ENCODE peak calls at places on chromosomes 7 and 10, in four cellular contexts. L, V, H and U are unnamed samples.

GRCh38 chr10:24556746-24557742 is 166.6 kb downstream of the ARHGAP21 start:
- DNase-seq in L (no peak), V (peak; percentile 43), H (peak; percentile 50), U (peak; percentile 44)

GRCh38 chr7:30347226-30348082 is 63.1 kb downstream of the ZNRF2 start:
- DNase-seq in L (no peak), V (no peak), H (no peak), U (no peak)

GRCh38 chr10:92750788-92751533 is 61.2 kb downstream of the HHEX start:
- DNase-seq in L (no peak), V (no peak), H (no peak), U (no peak)

GRCh38 chr10:43188702-43189101 is 50.5 kb downstream of the CSGALNACT2 start:
- DNase-seq in L (no peak), V (no peak), H (no peak), U (no peak)

GRCh38 chr10:104591451-104591850 is 49.6 kb upstream of the SORCS3 start:
- DNase-seq in L (no peak), V (no peak), H (no peak), U (no peak)

GRCh38 chr10:46223064-46223480 is 63.7 kb upstream of the ANTXRL start:
- DNase-seq in L (no peak), V (no peak), H (peak; percentile 47), U (no peak)

GRCh38 chr7:149824301-149824741 is 13.9 kb upstream of the ZNF862 start:
- DNase-seq in L (no peak), V (no peak), H (no peak), U (no peak)

GRCh38 chr7:101169838-101170531 is 4.6 kb upstream of the VGF start:
- DNase-seq in L (peak; percentile 86), V (peak; percentile 31), H (peak; percentile 79), U (peak; percentile 63)

GRCh38 chr7:86282014-86282682 is 361.6 kb upstream of the GRM3 start:
- DNase-seq in L (peak; percentile 20), V (no peak), H (no peak), U (no peak)

GRCh38 chr10:13990392-13990805 is 340.3 kb downstream of the FRMD4A start:
- DNase-seq in L (no peak), V (no peak), H (no peak), U (no peak)

GRCh38 chr7:50197547-50197946 is 104.5 kb upstream of the ZPBP start:
- DNase-seq in L (peak; percentile 50), V (peak; percentile 58), H (peak; percentile 93), U (no peak)

GRCh38 chr7:26513948-26514347 is 222.3 kb downstream of the SNX10 start:
- DNase-seq in L (no peak), V (no peak), H (no peak), U (no peak)

GRCh38 chr7:3194501-3195141 is 106.4 kb upstream of the SDK1 start:
- DNase-seq in L (peak; percentile 67), V (peak; percentile 97), H (no peak), U (peak; percentile 86)

GRCh38 chr10:130078120-130078519 is 32.5 kb downstream of the C10orf143 start:
- DNase-seq in L (no peak), V (no peak), H (no peak), U (no peak)

GRCh38 chr10:130072247-130072646 is 38.4 kb downstream of the C10orf143 start:
- DNase-seq in L (no peak), V (no peak), H (no peak), U (no peak)

GRCh38 chr10:130076681-130077080 is 33.9 kb downstream of the C10orf143 start:
- DNase-seq in L (no peak), V (no peak), H (no peak), U (no peak)

GRCh38 chr10:130073912-130074311 is 36.7 kb downstream of the C10orf143 start:
- DNase-seq in L (no peak), V (no peak), H (no peak), U (no peak)

DNA sequence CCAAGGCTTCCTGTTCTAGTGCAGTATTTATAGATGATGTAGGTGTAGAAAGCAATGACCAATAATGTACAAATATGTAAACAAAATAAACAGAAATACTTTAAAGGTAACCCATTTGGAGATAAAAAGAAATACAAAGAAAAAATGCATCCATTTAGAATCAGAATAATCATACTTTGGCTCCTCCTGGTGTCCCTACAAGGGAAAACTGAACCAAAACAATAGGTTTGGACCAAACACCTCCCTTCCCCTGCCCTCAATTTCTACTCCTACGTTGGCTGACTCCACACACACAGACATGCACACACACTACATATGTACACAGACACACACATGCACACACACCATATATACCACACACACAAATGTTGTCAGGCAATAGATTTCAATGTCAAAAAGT is 36.0 kb downstream of the C10orf143 start:
- DNase-seq in L (no peak), V (no peak), H (no peak), U (no peak)
- TF ChIP-seq HMGXB4 in L (no peak), V (no peak), H (no peak), U (no peak)

GRCh38 chr7:132443776-132444520 is 132.3 kb downstream of the PLXNA4 start:
- DNase-seq in L (peak; percentile 32), V (no peak), H (no peak), U (no peak)
- TF ChIP-seq CTCF in L (peak; percentile 14), V (no peak), H (no peak), U (no peak)

GRCh38 chr10:62639139-62639538 is 165.4 kb upstream of the ADO start:
- DNase-seq in L (no peak), V (no peak), H (no peak), U (no peak)

GRCh38 chr10:62636825-62637248 is 167.7 kb upstream of the ADO start:
- DNase-seq in L (no peak), V (no peak), H (no peak), U (no peak)

GRCh38 chr10:62638062-62638477 is 166.4 kb upstream of the ADO start:
- DNase-seq in L (no peak), V (no peak), H (no peak), U (no peak)

GRCh38 chr10:62635127-62635526 is 169.4 kb upstream of the ADO start:
- DNase-seq in L (no peak), V (no peak), H (no peak), U (no peak)

DNA sequence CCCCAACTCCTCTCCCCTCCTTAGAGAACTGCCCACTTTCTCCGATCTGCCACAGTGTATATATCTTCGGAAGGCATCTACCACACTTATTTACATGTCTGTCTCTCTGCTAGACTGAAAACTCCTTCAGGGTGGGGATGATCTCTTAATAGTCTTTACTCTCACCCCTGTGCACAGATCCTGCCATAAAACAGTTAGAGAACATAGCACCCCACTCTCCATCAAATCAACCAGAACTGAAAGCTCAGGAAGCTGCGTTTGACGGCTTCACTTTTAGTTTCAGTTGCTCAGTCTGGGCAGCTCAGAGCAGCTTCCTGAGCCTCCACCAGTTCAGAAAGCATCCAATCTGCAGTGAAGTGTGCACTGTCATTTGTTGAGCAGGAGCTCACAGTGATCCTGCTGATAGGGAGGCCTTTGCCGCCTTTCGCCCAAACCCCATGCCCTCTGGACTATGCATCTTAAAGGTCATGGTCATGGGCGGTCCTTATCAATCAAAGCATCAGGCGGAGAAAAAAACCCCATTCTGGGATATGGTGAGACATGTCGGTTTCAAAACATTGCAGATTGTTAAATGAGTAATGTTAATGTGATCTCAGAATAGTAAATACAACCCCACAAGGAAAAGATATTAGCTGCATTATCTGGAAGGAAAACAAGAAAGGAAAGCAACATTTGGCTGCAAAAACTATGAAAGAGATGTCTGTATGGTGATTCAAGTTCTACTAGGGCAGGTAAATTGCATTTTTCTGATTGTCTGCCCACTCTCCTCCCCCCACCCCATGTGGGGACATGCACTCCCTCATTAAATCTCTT is 167.1 kb upstream of the ADO start:
- DNase-seq in L (no peak), V (peak; percentile 7), H (no peak), U (no peak)
- TF ChIP-seq HMGXB4 in L (no peak), V (no peak), H (no peak), U (no peak)

GRCh38 chr10:122139226-122139625 is 131.9 kb upstream of the BTBD16 start:
- DNase-seq in L (no peak), V (no peak), H (no peak), U (no peak)
- TF ChIP-seq CTCF in L (no peak), V (no peak), H (no peak), U (no peak)

GRCh38 chr10:47406870-47407648 is 23.0 kb upstream of the ZNF488 start:
- DNase-seq in L (no peak), V (peak; percentile 80), H (peak; percentile 86), U (peak; percentile 82)
- TF ChIP-seq HMGXB4 in L (no peak), V (no peak), H (no peak), U (no peak)

DNA sequence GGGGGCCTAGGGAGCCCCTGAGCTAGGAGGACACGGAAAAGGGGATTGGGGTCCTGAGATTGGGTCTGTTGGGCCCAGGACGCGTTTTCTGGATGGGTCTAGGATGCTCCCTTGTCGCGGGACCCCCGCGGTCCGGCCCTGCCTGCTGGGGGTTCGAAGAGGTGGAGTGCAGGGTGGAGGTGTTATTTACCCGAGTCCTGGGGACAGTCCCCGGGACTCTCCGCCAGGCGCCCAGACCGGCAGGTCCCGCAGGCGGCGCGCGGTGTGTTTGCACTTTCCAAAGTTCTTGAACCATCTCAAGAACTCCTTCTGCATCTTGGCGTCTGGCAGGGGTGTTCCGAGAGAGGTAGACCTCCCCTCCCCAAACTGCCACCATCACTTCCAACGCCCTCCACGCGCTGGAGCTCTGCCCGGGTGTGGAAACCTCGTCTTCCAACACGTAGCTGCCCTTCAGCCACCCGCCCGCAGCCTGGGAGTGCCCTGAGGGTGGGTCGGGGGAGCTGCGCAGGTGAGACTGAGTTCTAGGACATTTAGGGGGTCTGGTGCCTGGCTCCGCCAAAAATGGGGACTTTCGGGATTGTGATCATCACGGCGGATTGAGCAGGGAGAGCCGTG is 569 bp downstream of the CAV1 start:
- DNase-seq in L (peak; percentile 44), V (no peak), H (peak; percentile 47), U (peak; percentile 45)
- TF ChIP-seq CTCF in L (no peak), V (no peak), H (no peak), U (no peak)

GRCh38 chr10:17009228-17009700 is 120.3 kb downstream of the CUBN start:
- DNase-seq in L (no peak), V (no peak), H (no peak), U (no peak)
- TF ChIP-seq HMGXB4 in L (no peak), V (no peak), H (no peak), U (no peak)

GRCh38 chr7:132932321-132933075 is 149.4 kb downstream of the CHCHD3 start:
- DNase-seq in L (peak; percentile 19), V (no peak), H (no peak), U (no peak)

GRCh38 chr7:132934017-132934416 is 147.9 kb downstream of the CHCHD3 start:
- DNase-seq in L (no peak), V (no peak), H (no peak), U (no peak)

GRCh38 chr7:132933076-132933466 is 148.8 kb downstream of the CHCHD3 start:
- DNase-seq in L (no peak), V (no peak), H (no peak), U (no peak)

GRCh38 chr7:132935608-132936007 is 146.3 kb downstream of the CHCHD3 start:
- DNase-seq in L (no peak), V (no peak), H (no peak), U (no peak)

DNA sequence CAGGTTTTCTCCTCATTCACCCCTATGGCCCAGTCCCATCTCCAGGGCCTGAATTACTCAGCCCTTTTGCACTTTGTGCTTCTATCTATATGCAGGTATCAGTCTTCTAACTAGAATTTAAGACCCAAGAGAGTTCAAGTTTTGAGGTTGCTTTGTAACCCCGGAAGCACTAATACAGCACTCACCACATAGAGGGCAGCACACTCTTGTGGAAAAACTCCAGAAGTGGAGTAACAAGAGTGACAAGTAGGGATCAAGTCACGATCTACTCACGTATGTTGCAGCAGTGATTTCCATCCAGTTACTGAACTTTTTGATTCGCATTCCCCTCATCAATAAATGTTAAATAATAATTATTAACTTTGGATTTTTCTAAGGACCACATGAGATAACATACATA is 151.0 kb downstream of the CHCHD3 start:
- DNase-seq in L (peak; percentile 20), V (peak; percentile 9), H (peak; percentile 36), U (no peak)
- TF ChIP-seq CTCF in L (no peak), V (peak; percentile 28), H (peak; percentile 56), U (peak; percentile 29)